ENCODE peak calls at places on chromosomes 4 and X, in eight cellular contexts. P is activated CD4-positive, alpha-beta T cell treated with anti-CD3 and anti-CD28 coated beads, Interleukin-2, amount 50 U/mL, for 1 hour; F is Peyer's patch; U is GM04504; W is HCT116; Z is fibroblast of gingiva; E is T-helper 1 cell; A is SK-MEL-5. X is an unnamed sample.

GRCh38 chr4:183478926-183479325 is 25.9 kb upstream of the ING2 start:
- DNase-seq in P (no peak), F (no peak), U (no peak), W (no peak), Z (peak), E (no peak), A (no peak), X (no peak)

GRCh38 chr4:8913121-8913857 is 41.6 kb upstream of the HMX1 start:
- DNase-seq in P (no peak), F (no peak), U (no peak), W (no peak), Z (no peak), E (no peak), A (no peak), X (no peak)

GRCh38 chr4:128916832-128917231 is 107.3 kb downstream of the JADE1 start:
- DNase-seq in P (no peak), F (peak), U (no peak), W (no peak), Z (no peak), E (no peak), A (no peak), X (peak)

GRCh38 chr4:1305781-1306455 is 16.2 kb downstream of the MAEA start:
- DNase-seq in P (peak), F (no peak), U (no peak), W (peak), Z (no peak), E (no peak), A (no peak), X (peak)

GRCh38 chrX:55135171-55135570 is 46.4 kb downstream of the PAGE2 start:
- DNase-seq in P (peak), F (peak), U (peak), W (peak), Z (peak), E (no peak), A (peak), X (peak)

GRCh38 chrX:22855693-22856092 is 144.1 kb upstream of the DDX53 start:
- DNase-seq in P (no peak), F (no peak), U (no peak), W (no peak), Z (no peak), E (no peak), A (no peak), X (no peak)

GRCh38 chrX:39693298-39693697 is 404.5 kb downstream of the BCOR start:
- DNase-seq in P (no peak), F (no peak), U (no peak), W (no peak), Z (no peak), E (no peak), A (no peak), X (peak)

GRCh38 chrX:51420610-51421009 is 75.8 kb downstream of the NUDT11 start:
- DNase-seq in P (peak), F (peak), U (peak), W (peak), Z (peak), E (no peak), A (peak), X (peak)

GRCh38 chr4:25100156-25100555 is 60.1 kb downstream of the SEPSECS start:
- DNase-seq in P (no peak), F (no peak), U (no peak), W (no peak), Z (no peak), E (no peak), A (no peak), X (no peak)

X was measured in small intestine.